ENCODE peak calls at places on chromosomes 11 and 22, in eight cellular contexts. D, E, U, L, B, V, A and M are unnamed samples.

GRCh38 chr22:33919591-33920501 is at the start of gene LARGE1:
- DNase-seq in D (peak), E (no peak), U (peak), L (no peak), B (peak), V (peak), A (no peak), M (peak)

GRCh38 chr11:124879999-124880611 is 14.9 kb downstream of the ROBO3 start:
- DNase-seq in D (no peak), E (no peak), U (no peak), L (no peak), B (no peak), V (no peak), A (no peak), M (no peak)

GRCh38 chr11:40185793-40186192 is 1273.7 kb downstream of the LRRC4C start:
- DNase-seq in D (no peak), E (no peak), U (no peak), L (no peak), B (no peak), V (no peak), A (no peak), M (no peak)

GRCh38 chr22:23570681-23571080 is 9.4 kb downstream of the IGLL1 start:
- DNase-seq in D (no peak), E (no peak), U (no peak), L (no peak), B (no peak), V (no peak), A (no peak), M (no peak)

GRCh38 chr11:85742873-85743275 is 56.9 kb upstream of the CCDC89 start:
- DNase-seq in D (no peak), E (no peak), U (no peak), L (no peak), B (no peak), V (no peak), A (no peak), M (no peak)

GRCh38 chr22:19522190-19522880 is 1.9 kb downstream of the CLDN5 start:
- DNase-seq in D (no peak), E (no peak), U (peak), L (peak), B (no peak), V (peak), A (no peak), M (peak)

GRCh38 chr22:41619979-41620645 is 731 bp downstream of the DESI1 start:
- DNase-seq in D (no peak), E (peak), U (peak), L (peak), B (peak), V (peak), A (peak), M (peak)

GRCh38 chr11:18731949-18732821 is 6.2 kb upstream of the IGSF22 start:
- DNase-seq in D (peak), E (peak), U (peak), L (peak), B (peak), V (peak), A (peak), M (peak)

GRCh38 chr11:95923730-95924413 is at the start of gene MTMR2:
- DNase-seq in D (peak), E (peak), U (peak), L (peak), B (peak), V (peak), A (peak), M (peak)